ENCODE peak calls at places on chromosomes 16 and 17, in six cellular contexts. W is NCI-H1092, R is GM03348, B is GM06990, U is NCI-H510A, K is NCI-H1105 treated with DMSO at 0.1 percent for 48 hours. C is an unnamed sample.

GRCh38 chr16:52741386-52741785 is 194.4 kb upstream of the TOX3 start:
- DNase-seq in W (no peak), R (no peak), B (no peak), U (no peak), K (no peak), C (no peak)

GRCh38 chr17:60606036-60606435 is 6.0 kb downstream of the PPM1D start:
- DNase-seq in W (no peak), R (no peak), B (no peak), U (no peak), K (no peak), C (no peak)

GRCh38 chr17:77546772-77547201 is 406.0 kb downstream of the SEC14L1 start:
- DNase-seq in W (no peak), R (no peak), B (no peak), U (peak; percentile 40), K (no peak), C (no peak)

GRCh38 chr17:62825182-62825581 is 17.1 kb upstream of the MARCHF10 start:
- DNase-seq in W (no peak), R (no peak), B (no peak), U (no peak), K (no peak), C (no peak)

GRCh38 chr16:86777098-86777946 is 199.0 kb downstream of the FOXL1 start:
- DNase-seq in W (no peak), R (no peak), B (no peak), U (no peak), K (no peak), C (no peak)

GRCh38 chr17:17398928-17399926 is 77.6 kb upstream of the MED9 start:
- DNase-seq in W (no peak), R (peak; percentile 74), B (no peak), U (no peak), K (no peak), C (peak; percentile 49)

GRCh38 chr16:74469946-74470478 is 48.7 kb upstream of the CLEC18B start:
- DNase-seq in W (no peak), R (no peak), B (no peak), U (no peak), K (no peak), C (no peak)

GRCh38 chr16:4330277-4330882 is 14.5 kb downstream of the GLIS2 start:
- DNase-seq in W (peak; percentile 5), R (peak; percentile 92), B (peak; percentile 65), U (no peak), K (no peak), C (peak; percentile 62)

GRCh38 chr16:73306901-73307413 is 259.0 kb upstream of the ZFHX3 start:
- DNase-seq in W (no peak), R (no peak), B (no peak), U (no peak), K (no peak), C (no peak)

GRCh38 chr17:6547336-6547735 is 9.0 kb downstream of the PITPNM3 start:
- DNase-seq in W (no peak), R (no peak), B (no peak), U (no peak), K (no peak), C (no peak)

GRCh38 chr16:10895053-10895946 is 18.3 kb downstream of the CIITA start:
- DNase-seq in W (no peak), R (peak; percentile 79), B (no peak), U (no peak), K (no peak), C (peak; percentile 21)

GRCh38 chr17:50570516-50570915 is 10.0 kb downstream of the CACNA1G start:
- DNase-seq in W (no peak), R (no peak), B (no peak), U (no peak), K (no peak), C (no peak)

GRCh38 chr17:41917957-41918391 is 777 bp downstream of the ACLY start:
- DNase-seq in W (peak; percentile 75), R (peak; percentile 77), B (no peak), U (peak; percentile 39), K (peak; percentile 67), C (no peak)

GRCh38 chr16:85675528-85675927 is 13.2 kb downstream of the GINS2 start:
- DNase-seq in W (no peak), R (peak; percentile 36), B (no peak), U (no peak), K (no peak), C (peak; percentile 31)

GRCh38 chr17:7014261-7014994 is 2.0 kb downstream of the RNASEK start:
- DNase-seq in W (peak; percentile 91), R (peak; percentile 97), B (peak; percentile 98), U (peak; percentile 95), K (peak; percentile 95), C (peak; percentile 98)

GRCh38 chr16:66304961-66305360 is 61.5 kb upstream of the CDH5 start:
- DNase-seq in W (no peak), R (no peak), B (no peak), U (no peak), K (no peak), C (no peak)

GRCh38 chr16:66578596-66579531 is at the start of gene CMTM2:
- DNase-seq in W (peak; percentile 34), R (peak; percentile 22), B (no peak), U (no peak), K (no peak), C (peak; percentile 10)

GRCh38 chr17:2075336-2076056 is 20.6 kb downstream of the HIC1 start:
- DNase-seq in W (no peak), R (peak; percentile 51), B (no peak), U (no peak), K (no peak), C (peak; percentile 45)

GRCh38 chr17:28227278-28228108 is 91.5 kb upstream of the TMEM97 start:
- DNase-seq in W (peak; percentile 75), R (peak; percentile 33), B (peak; percentile 31), U (peak; percentile 86), K (peak; percentile 52), C (no peak)

GRCh38 chr16:75113046-75113491 is 3.5 kb downstream of the LDHD start:
- DNase-seq in W (no peak), R (peak; percentile 5), B (no peak), U (no peak), K (no peak), C (no peak)

GRCh38 chr17:76558210-76559095 is 18.6 kb downstream of the PRCD start:
- DNase-seq in W (no peak), R (no peak), B (no peak), U (no peak), K (peak; percentile 50), C (no peak)

GRCh38 chr16:24834459-24835335 is 11.1 kb upstream of the SLC5A11 start:
- DNase-seq in W (no peak), R (peak; percentile 73), B (no peak), U (no peak), K (no peak), C (peak; percentile 29)

GRCh38 chr17:28334666-28335200 is 539 bp downstream of the IFT20 start:
- DNase-seq in W (no peak), R (no peak), B (no peak), U (no peak), K (no peak), C (no peak)

GRCh38 chr16:89697616-89698331 is 3.7 kb downstream of the SPATA2L start:
- DNase-seq in W (no peak), R (no peak), B (no peak), U (no peak), K (no peak), C (no peak)

GRCh38 chr17:29138184-29138955 is 41.8 kb downstream of the MYO18A start:
- DNase-seq in W (no peak), R (no peak), B (no peak), U (no peak), K (no peak), C (no peak)

GRCh38 chr17:36947922-36948716 is 635 bp upstream of the AATF start:
- DNase-seq in W (no peak), R (no peak), B (no peak), U (peak; percentile 73), K (no peak), C (no peak)

GRCh38 chr17:43914451-43914850 is 7.1 kb upstream of the MPP2 start:
- DNase-seq in W (no peak), R (no peak), B (no peak), U (no peak), K (no peak), C (no peak)

GRCh38 chr16:25210758-25211157 is 6.0 kb upstream of the AQP8 start:
- DNase-seq in W (no peak), R (no peak), B (no peak), U (no peak), K (no peak), C (no peak)

GRCh38 chr17:53949473-53950090 is 126.9 kb downstream of the KIF2B start:
- DNase-seq in W (no peak), R (no peak), B (no peak), U (no peak), K (no peak), C (no peak)

GRCh38 chr16:70694088-70694487 is 8.2 kb upstream of the MTSS2 start:
- DNase-seq in W (no peak), R (peak; percentile 94), B (no peak), U (no peak), K (no peak), C (peak; percentile 96)

C was measured in AG10803.